ENCODE peak calls at places on chromosomes 5 and 9, in four cellular contexts. A is astrocyte of the spinal cord, M is cardiac fibroblast, N is WERI-Rb-1. Q is an unnamed sample.

GRCh38 chr5:38856660-38857059 is 10.8 kb downstream of the OSMR start:
- DNase-seq in A (no peak), M (no peak), N (no peak), Q (no peak)

GRCh38 chr5:116935561-116936162 is 361.0 kb upstream of the SEMA6A start:
- DNase-seq in A (no peak), M (no peak), N (no peak), Q (no peak)

GRCh38 chr5:132101385-132101880 is 27.8 kb downstream of the CSF2 start:
- DNase-seq in A (no peak), M (no peak), N (no peak), Q (no peak)

GRCh38 chr5:168802337-168802736 is 223.2 kb upstream of the PANK3 start:
- DNase-seq in A (no peak), M (no peak), N (no peak), Q (no peak)

GRCh38 chr5:93425102-93425501 is 155.9 kb downstream of the NR2F1-AS1 start:
- DNase-seq in A (no peak), M (no peak), N (no peak), Q (no peak)

GRCh38 chr9:134324359-134325095 is 1.7 kb upstream of the RXRA start:
- DNase-seq in A (no peak), M (no peak), N (no peak), Q (no peak)

GRCh38 chr5:110258460-110258859 is 468.0 kb downstream of the TMEM232 start:
- DNase-seq in A (peak; percentile 68), M (peak; percentile 26), N (peak; percentile 87), Q (no peak)

GRCh38 chr5:127561254-127561653 is 43.8 kb downstream of the PRRC1 start:
- DNase-seq in A (peak; percentile 55), M (peak; percentile 31), N (no peak), Q (no peak)

GRCh38 chr5:53323943-53324642 is 156.3 kb upstream of the FST start:
- DNase-seq in A (no peak), M (no peak), N (no peak), Q (no peak)

GRCh38 chr5:57324888-57325287 is 151.0 kb downstream of the GPBP1 start:
- DNase-seq in A (no peak), M (no peak), N (no peak), Q (no peak)

GRCh38 chr5:114097570-114097969 is 264.3 kb upstream of the KCNN2 start:
- DNase-seq in A (no peak), M (no peak), N (no peak), Q (no peak)
- TF ChIP-seq CTCF in A (no peak), M (no peak), N (no peak), Q (no peak)

DNA sequence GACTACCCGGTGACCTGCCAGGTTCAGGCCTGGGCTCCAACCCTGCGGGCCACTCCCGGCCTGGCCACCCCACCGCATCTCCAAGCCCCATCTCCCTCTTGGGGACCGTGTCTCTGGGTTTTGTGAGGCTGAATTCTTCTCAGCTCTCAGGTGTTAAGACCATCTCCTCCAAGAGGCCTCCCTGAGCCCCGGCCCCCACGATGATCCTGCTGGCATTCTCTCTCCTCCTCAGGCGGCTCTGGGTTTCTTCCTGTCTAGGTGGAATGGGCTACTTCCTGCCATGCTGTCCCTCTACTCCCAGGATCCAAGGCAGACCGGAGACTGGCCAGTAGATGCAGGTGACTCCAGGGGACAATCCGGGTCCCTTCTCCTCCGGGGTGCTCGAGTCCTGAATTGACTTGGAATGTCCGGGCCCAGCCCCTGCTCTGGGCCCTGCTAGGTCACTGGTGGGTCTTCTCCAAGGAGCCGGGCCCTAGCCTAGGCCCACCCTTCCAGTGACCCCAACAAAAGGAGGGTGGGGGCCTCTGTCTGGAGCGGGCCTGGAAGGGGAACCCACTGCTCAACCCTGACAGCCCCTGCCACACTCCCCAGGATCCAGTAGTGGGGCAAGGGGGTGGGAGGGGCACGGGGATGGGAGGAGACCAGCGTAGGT is 219.8 kb downstream of the C9orf50 start:
- DNase-seq in A (no peak), M (no peak), N (no peak), Q (no peak)
- TF ChIP-seq CTCF in A (no peak), M (no peak), N (no peak), Q (no peak)

GRCh38 chr5:143094087-143094511 is 309.4 kb downstream of the NR3C1 start:
- DNase-seq in A (peak; percentile 7), M (peak; percentile 39), N (no peak), Q (no peak)
- TF ChIP-seq CTCF in A (no peak), M (no peak), N (no peak), Q (peak; percentile 24)

DNA sequence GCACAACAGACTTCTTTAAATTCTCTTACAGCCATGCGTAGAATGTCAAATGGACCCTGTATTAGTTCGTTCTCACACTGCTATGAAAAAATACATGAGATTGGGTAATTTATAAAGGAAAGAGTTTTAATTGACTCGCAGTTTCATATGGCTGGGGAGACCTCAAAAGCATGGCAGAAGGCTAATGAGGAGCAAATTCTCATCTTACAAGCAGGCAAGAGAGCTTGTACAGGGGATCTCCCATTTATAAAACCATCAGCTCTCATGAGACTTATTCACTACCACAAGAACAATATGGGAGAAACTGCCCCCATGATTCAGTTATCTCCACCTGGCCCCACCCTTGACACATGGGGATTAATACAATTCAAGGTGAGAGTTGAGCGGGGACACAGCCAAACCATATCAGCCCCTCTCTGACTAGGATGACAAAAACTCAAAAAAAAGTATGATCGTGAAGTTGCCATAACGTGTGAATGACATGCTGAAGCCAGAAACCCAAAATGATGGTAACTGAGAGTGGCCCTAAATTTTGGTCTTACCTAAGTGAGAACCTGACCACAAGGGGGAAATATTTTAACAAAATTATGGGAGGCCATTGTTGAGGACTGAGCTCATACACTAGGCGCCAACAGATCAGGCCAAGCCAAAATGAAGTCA is 17.5 kb upstream of the TEX10 start:
- DNase-seq in A (no peak), M (no peak), N (no peak), Q (no peak)
- TF ChIP-seq CTCF in A (no peak), M (no peak), N (no peak), Q (no peak)

GRCh38 chr5:141507387-141508091 is 18.7 kb downstream of the PCDHGC5 start:
- DNase-seq in A (peak; percentile 89), M (peak; percentile 85), N (no peak), Q (no peak)
- TF ChIP-seq CTCF in A (no peak), M (no peak), N (no peak), Q (no peak)

GRCh38 chr5:141354900-141355469 is at the start of gene PCDHGA4:
- DNase-seq in A (no peak), M (peak; percentile 31), N (no peak), Q (no peak)
- TF ChIP-seq CTCF in A (peak; percentile 43), M (peak; percentile 56), N (peak; percentile 28), Q (no peak)

GRCh38 chr9:132494857-132495256 is 84.8 kb downstream of the CFAP77 start:
- DNase-seq in A (no peak), M (no peak), N (no peak), Q (no peak)

GRCh38 chr9:132500193-132500592 is 82.2 kb upstream of the BARHL1 start:
- DNase-seq in A (no peak), M (no peak), N (no peak), Q (no peak)

GRCh38 chr9:132498811-132499210 is 83.6 kb upstream of the BARHL1 start:
- DNase-seq in A (no peak), M (no peak), N (no peak), Q (no peak)

GRCh38 chr9:132499251-132499650 is 83.2 kb upstream of the BARHL1 start:
- DNase-seq in A (no peak), M (no peak), N (no peak), Q (no peak)

DNA sequence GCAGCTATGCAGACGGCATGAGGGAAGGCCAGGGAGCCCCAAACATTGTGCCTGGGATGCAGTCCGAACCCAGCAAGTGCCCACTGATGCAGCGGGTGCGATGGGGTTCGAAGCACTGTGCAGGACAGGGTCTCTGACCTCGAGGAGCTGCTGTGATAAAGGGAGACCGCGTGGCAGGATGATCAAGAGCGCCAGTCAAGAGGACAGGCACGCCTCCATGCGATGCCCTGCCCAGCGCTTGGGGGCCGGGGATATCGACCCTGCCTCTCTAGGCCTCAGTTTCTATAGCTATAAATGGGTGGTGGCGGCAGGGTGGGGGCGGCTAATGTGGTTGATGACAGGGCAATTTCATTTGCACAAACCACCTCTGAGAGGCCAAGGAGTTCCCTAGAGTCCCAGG is 84.7 kb upstream of the BARHL1 start:
- DNase-seq in A (no peak), M (no peak), N (no peak), Q (no peak)
- TF ChIP-seq CTCF in A (no peak), M (no peak), N (no peak), Q (no peak)

GRCh38 chr9:87499455-87500015 is 1.9 kb downstream of the DAPK1 start:
- DNase-seq in A (no peak), M (no peak), N (no peak), Q (peak; percentile 59)

GRCh38 chr9:87498816-87499454 is 1.3 kb downstream of the DAPK1 start:
- DNase-seq in A (no peak), M (no peak), N (peak; percentile 37), Q (no peak)

GRCh38 chr9:87497080-87497603 is 525 bp upstream of the DAPK1 start:
- DNase-seq in A (no peak), M (no peak), N (no peak), Q (no peak)

GRCh38 chr9:87498046-87498815 is 564 bp downstream of the DAPK1 start:
- DNase-seq in A (peak; percentile 30), M (peak; percentile 58), N (peak; percentile 56), Q (peak; percentile 68)

GRCh38 chr9:87497604-87498045 is at the start of gene DAPK1:
- DNase-seq in A (peak; percentile 32), M (peak; percentile 66), N (peak; percentile 80), Q (peak; percentile 87)
- TF ChIP-seq CTCF in A (peak; percentile 2), M (no peak), N (peak; percentile 45), Q (peak; percentile 29)

DNA sequence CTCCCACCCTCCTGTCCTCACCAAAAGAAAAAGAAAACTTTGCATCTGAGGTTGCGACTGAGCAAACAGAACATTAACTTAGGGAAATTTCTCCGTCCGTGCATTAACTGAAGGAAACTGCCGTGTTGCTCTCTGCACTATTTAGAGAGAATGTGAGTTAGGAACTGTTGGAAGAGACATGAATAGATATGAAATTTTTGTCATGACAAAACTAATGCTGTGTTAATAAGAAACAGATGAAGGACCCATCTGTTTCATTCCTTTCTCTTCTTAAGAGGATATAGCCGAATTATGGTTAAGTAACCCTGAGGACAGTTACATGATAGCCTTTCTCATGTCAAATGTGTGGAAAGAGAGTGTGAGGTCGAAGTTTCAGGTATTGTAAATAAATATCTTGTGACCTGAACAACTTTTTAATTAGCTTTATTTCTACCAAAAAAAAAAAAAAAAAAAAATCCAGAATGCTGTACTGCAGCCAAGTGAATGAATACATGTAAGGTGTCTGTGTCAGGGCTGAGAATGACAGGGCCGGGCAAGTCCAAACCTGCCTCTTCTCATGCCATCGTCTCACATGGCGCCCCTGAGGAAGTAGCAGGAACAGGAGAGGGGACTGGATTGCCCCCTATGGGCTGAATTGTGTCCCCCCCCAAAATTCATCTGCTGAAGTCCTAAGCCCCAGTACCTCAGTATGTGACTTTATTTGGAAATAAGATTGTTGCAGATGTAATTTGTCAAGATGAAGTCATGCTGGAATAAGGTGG is 35.6 kb upstream of the ANKRD33B start:
- DNase-seq in A (peak; percentile 58), M (peak; percentile 27), N (peak; percentile 92), Q (no peak)
- TF ChIP-seq CTCF in A (peak; percentile 12), M (no peak), N (peak; percentile 76), Q (no peak)

Q was measured in GM13976.